ENCODE peak calls at places on chromosomes 3 and 15, in eight cellular contexts. One of them, this sample, is unnamed.

GRCh38 chr15:95639208-95639607 is 691.3 kb upstream of the NR2F2 start:
- DNase-seq in psoas muscle: no peak
- DNase-seq in body of pancreas: no peak
- DNase-seq in uterus: no peak
- DNase-seq in HFFc6: no peak
- DNase-seq in transverse colon: no peak
- DNase-seq in natural killer cell: no peak
- DNase-seq in lower leg skin: no peak
- DNase-seq in this sample: no peak

GRCh38 chr3:50258979-50259378 is 10.0 kb upstream of the SEMA3B start:
- DNase-seq in psoas muscle: no peak
- DNase-seq in body of pancreas: no peak
- DNase-seq in uterus: no peak
- DNase-seq in HFFc6: no peak
- DNase-seq in transverse colon: no peak
- DNase-seq in natural killer cell: no peak
- DNase-seq in lower leg skin: no peak
- DNase-seq in this sample: no peak

GRCh38 chr3:177977381-177978158 is 558.7 kb upstream of the KCNMB2 start:
- DNase-seq in psoas muscle: no peak
- DNase-seq in body of pancreas: no peak
- DNase-seq in uterus: no peak
- DNase-seq in HFFc6: peak
- DNase-seq in transverse colon: no peak
- DNase-seq in natural killer cell: no peak
- DNase-seq in lower leg skin: no peak
- DNase-seq in this sample: no peak

GRCh38 chr15:69017978-69018377 is 3.5 kb downstream of the NOX5 start:
- DNase-seq in psoas muscle: no peak
- DNase-seq in body of pancreas: no peak
- DNase-seq in uterus: no peak
- DNase-seq in HFFc6: no peak
- DNase-seq in transverse colon: no peak
- DNase-seq in natural killer cell: no peak
- DNase-seq in lower leg skin: no peak
- DNase-seq in this sample: no peak

GRCh38 chr15:38217788-38218609 is 34.6 kb upstream of the SPRED1 start:
- DNase-seq in psoas muscle: no peak
- DNase-seq in body of pancreas: no peak
- DNase-seq in uterus: no peak
- DNase-seq in HFFc6: no peak
- DNase-seq in transverse colon: no peak
- DNase-seq in natural killer cell: no peak
- DNase-seq in lower leg skin: no peak
- DNase-seq in this sample: no peak

GRCh38 chr3:16668776-16669545 is 63.7 kb upstream of the DAZL start:
- DNase-seq in psoas muscle: no peak
- DNase-seq in body of pancreas: no peak
- DNase-seq in uterus: no peak
- DNase-seq in HFFc6: no peak
- DNase-seq in transverse colon: no peak
- DNase-seq in natural killer cell: no peak
- DNase-seq in lower leg skin: no peak
- DNase-seq in this sample: no peak

GRCh38 chr3:44648564-44649229 is at the start of gene ZNF35:
- DNase-seq in psoas muscle: peak
- DNase-seq in body of pancreas: peak
- DNase-seq in uterus: peak
- DNase-seq in HFFc6: peak
- DNase-seq in transverse colon: peak
- DNase-seq in natural killer cell: peak
- DNase-seq in lower leg skin: peak
- DNase-seq in this sample: peak

GRCh38 chr3:123412811-123413588 is 35.9 kb downstream of the ADCY5 start:
- DNase-seq in psoas muscle: peak
- DNase-seq in body of pancreas: no peak
- DNase-seq in uterus: peak
- DNase-seq in HFFc6: no peak
- DNase-seq in transverse colon: no peak
- DNase-seq in natural killer cell: no peak
- DNase-seq in lower leg skin: no peak
- DNase-seq in this sample: no peak

GRCh38 chr3:88912294-88913014 is 195.0 kb upstream of the EPHA3 start:
- DNase-seq in psoas muscle: no peak
- DNase-seq in body of pancreas: no peak
- DNase-seq in uterus: no peak
- DNase-seq in HFFc6: no peak
- DNase-seq in transverse colon: no peak
- DNase-seq in natural killer cell: no peak
- DNase-seq in lower leg skin: no peak
- DNase-seq in this sample: no peak

GRCh38 chr15:22831473-22831872 is 7.0 kb upstream of the NIPA2 start:
- DNase-seq in psoas muscle: no peak
- DNase-seq in body of pancreas: peak
- DNase-seq in uterus: no peak
- DNase-seq in HFFc6: no peak
- DNase-seq in transverse colon: no peak
- DNase-seq in natural killer cell: no peak
- DNase-seq in lower leg skin: no peak
- DNase-seq in this sample: no peak

GRCh38 chr15:34493001-34493400 is 55.4 kb upstream of the GOLGA8A start:
- DNase-seq in psoas muscle: no peak
- DNase-seq in body of pancreas: no peak
- DNase-seq in uterus: no peak
- DNase-seq in HFFc6: no peak
- DNase-seq in transverse colon: no peak
- DNase-seq in natural killer cell: no peak
- DNase-seq in lower leg skin: no peak
- DNase-seq in this sample: no peak

GRCh38 chr3:117603097-117603496 is 893.5 kb downstream of the TUSC7 start:
- DNase-seq in psoas muscle: no peak
- DNase-seq in body of pancreas: no peak
- DNase-seq in uterus: no peak
- DNase-seq in HFFc6: no peak
- DNase-seq in transverse colon: no peak
- DNase-seq in natural killer cell: no peak
- DNase-seq in lower leg skin: no peak
- DNase-seq in this sample: no peak

GRCh38 chr15:58497036-58497785 is 65.4 kb downstream of the LIPC start:
- DNase-seq in psoas muscle: no peak
- DNase-seq in body of pancreas: no peak
- DNase-seq in uterus: no peak
- DNase-seq in HFFc6: no peak
- DNase-seq in transverse colon: no peak
- DNase-seq in natural killer cell: no peak
- DNase-seq in lower leg skin: no peak
- DNase-seq in this sample: no peak

GRCh38 chr3:37937156-37937555 is 53.4 kb upstream of the VILL start:
- DNase-seq in psoas muscle: no peak
- DNase-seq in body of pancreas: no peak
- DNase-seq in uterus: no peak
- DNase-seq in HFFc6: no peak
- DNase-seq in transverse colon: no peak
- DNase-seq in natural killer cell: no peak
- DNase-seq in lower leg skin: no peak
- DNase-seq in this sample: no peak

GRCh38 chr3:86774082-86774691 is 216.8 kb downstream of the VGLL3 start:
- DNase-seq in psoas muscle: no peak
- DNase-seq in body of pancreas: no peak
- DNase-seq in uterus: no peak
- DNase-seq in HFFc6: peak
- DNase-seq in transverse colon: no peak
- DNase-seq in natural killer cell: no peak
- DNase-seq in lower leg skin: no peak
- DNase-seq in this sample: no peak

GRCh38 chr3:2141482-2141881 is 42.8 kb downstream of the CNTN4 start:
- DNase-seq in psoas muscle: no peak
- DNase-seq in body of pancreas: no peak
- DNase-seq in uterus: no peak
- DNase-seq in HFFc6: no peak
- DNase-seq in transverse colon: no peak
- DNase-seq in natural killer cell: no peak
- DNase-seq in lower leg skin: no peak
- DNase-seq in this sample: no peak

GRCh38 chr3:125431912-125432587 is 56.9 kb upstream of the ZNF148 start:
- DNase-seq in psoas muscle: no peak
- DNase-seq in body of pancreas: no peak
- DNase-seq in uterus: no peak
- DNase-seq in HFFc6: no peak
- DNase-seq in transverse colon: no peak
- DNase-seq in natural killer cell: no peak
- DNase-seq in lower leg skin: no peak
- DNase-seq in this sample: no peak

GRCh38 chr15:98648654-98649537 is 557 bp downstream of the IGF1R start:
- DNase-seq in psoas muscle: peak
- DNase-seq in body of pancreas: peak
- DNase-seq in uterus: peak
- DNase-seq in HFFc6: peak
- DNase-seq in transverse colon: peak
- DNase-seq in natural killer cell: peak
- DNase-seq in lower leg skin: no peak
- DNase-seq in this sample: peak

GRCh38 chr15:98647774-98648653 is at the start of gene IGF1R:
- DNase-seq in psoas muscle: peak
- DNase-seq in body of pancreas: peak
- DNase-seq in uterus: peak
- DNase-seq in HFFc6: peak
- DNase-seq in transverse colon: peak
- DNase-seq in natural killer cell: peak
- DNase-seq in lower leg skin: peak
- DNase-seq in this sample: peak

GRCh38 chr15:98646546-98647025 is 1.8 kb upstream of the IGF1R start:
- DNase-seq in psoas muscle: no peak
- DNase-seq in body of pancreas: no peak
- DNase-seq in uterus: no peak
- DNase-seq in HFFc6: no peak
- DNase-seq in transverse colon: no peak
- DNase-seq in natural killer cell: no peak
- DNase-seq in lower leg skin: no peak
- DNase-seq in this sample: no peak

GRCh38 chr15:98649621-98649995 is 1.3 kb downstream of the IGF1R start:
- DNase-seq in psoas muscle: peak
- DNase-seq in body of pancreas: peak
- DNase-seq in uterus: peak
- DNase-seq in HFFc6: no peak
- DNase-seq in transverse colon: peak
- DNase-seq in natural killer cell: peak
- DNase-seq in lower leg skin: no peak
- DNase-seq in this sample: no peak

GRCh38 chr15:98647026-98647773 is 1.1 kb upstream of the IGF1R start:
- DNase-seq in psoas muscle: peak
- DNase-seq in body of pancreas: peak
- DNase-seq in uterus: peak
- DNase-seq in HFFc6: peak
- DNase-seq in transverse colon: peak
- DNase-seq in natural killer cell: peak
- DNase-seq in lower leg skin: peak
- DNase-seq in this sample: peak
- TF ChIP-seq CTCF in psoas muscle: peak
- TF ChIP-seq CTCF in body of pancreas: peak
- TF ChIP-seq CTCF in uterus: peak
- TF ChIP-seq CTCF in HFFc6: peak
- TF ChIP-seq CTCF in transverse colon: no peak
- TF ChIP-seq CTCF in natural killer cell: peak
- TF ChIP-seq CTCF in lower leg skin: no peak
- TF ChIP-seq CTCF in this sample: peak

GRCh38 chr15:55281517-55282227 is 7.9 kb downstream of the RAB27A start:
- DNase-seq in psoas muscle: no peak
- DNase-seq in body of pancreas: no peak
- DNase-seq in uterus: no peak
- DNase-seq in HFFc6: no peak
- DNase-seq in transverse colon: no peak
- DNase-seq in natural killer cell: no peak
- DNase-seq in lower leg skin: no peak
- DNase-seq in this sample: no peak
- TF ChIP-seq CTCF in psoas muscle: no peak
- TF ChIP-seq CTCF in body of pancreas: no peak
- TF ChIP-seq CTCF in uterus: no peak
- TF ChIP-seq CTCF in HFFc6: peak
- TF ChIP-seq CTCF in transverse colon: no peak
- TF ChIP-seq CTCF in natural killer cell: no peak
- TF ChIP-seq CTCF in lower leg skin: no peak
- TF ChIP-seq CTCF in this sample: no peak

GRCh38 chr3:182527745-182528144 is 265.6 kb upstream of the ATP11B start:
- DNase-seq in psoas muscle: no peak
- DNase-seq in body of pancreas: no peak
- DNase-seq in uterus: no peak
- DNase-seq in HFFc6: no peak
- DNase-seq in transverse colon: no peak
- DNase-seq in natural killer cell: no peak
- DNase-seq in lower leg skin: no peak
- DNase-seq in this sample: no peak

GRCh38 chr3:182530316-182530715 is 263.0 kb upstream of the ATP11B start:
- DNase-seq in psoas muscle: no peak
- DNase-seq in body of pancreas: no peak
- DNase-seq in uterus: no peak
- DNase-seq in HFFc6: no peak
- DNase-seq in transverse colon: no peak
- DNase-seq in natural killer cell: no peak
- DNase-seq in lower leg skin: no peak
- DNase-seq in this sample: no peak

GRCh38 chr3:182533394-182533793 is 259.9 kb upstream of the ATP11B start:
- DNase-seq in psoas muscle: no peak
- DNase-seq in body of pancreas: no peak
- DNase-seq in uterus: no peak
- DNase-seq in HFFc6: no peak
- DNase-seq in transverse colon: no peak
- DNase-seq in natural killer cell: no peak
- DNase-seq in lower leg skin: no peak
- DNase-seq in this sample: no peak
- TF ChIP-seq CTCF in psoas muscle: no peak
- TF ChIP-seq CTCF in body of pancreas: no peak
- TF ChIP-seq CTCF in uterus: no peak
- TF ChIP-seq CTCF in HFFc6: no peak
- TF ChIP-seq CTCF in transverse colon: no peak
- TF ChIP-seq CTCF in natural killer cell: no peak
- TF ChIP-seq CTCF in lower leg skin: no peak
- TF ChIP-seq CTCF in this sample: no peak

DNA sequence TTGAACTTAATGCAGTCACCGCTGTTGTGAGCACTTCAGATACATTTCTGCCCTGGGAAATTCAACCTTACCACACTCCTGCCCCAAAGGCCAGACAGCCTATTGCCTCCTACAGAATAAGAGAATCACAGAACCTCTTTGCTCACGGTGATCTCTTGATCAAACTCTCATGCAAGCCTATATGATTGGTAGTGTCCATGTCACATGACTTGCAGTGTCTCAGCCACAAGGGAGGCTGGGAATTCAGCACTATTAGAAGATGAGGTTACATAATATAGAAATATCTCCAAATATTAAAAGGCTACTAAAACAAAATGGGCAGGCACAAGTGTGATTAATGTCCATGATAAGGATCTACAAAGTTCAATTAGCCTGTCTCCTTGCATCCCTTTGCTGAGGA is 3.8 kb upstream of the PCOLCE2 start:
- DNase-seq in psoas muscle: no peak
- DNase-seq in body of pancreas: no peak
- DNase-seq in uterus: no peak
- DNase-seq in HFFc6: no peak
- DNase-seq in transverse colon: no peak
- DNase-seq in natural killer cell: no peak
- DNase-seq in lower leg skin: no peak
- DNase-seq in this sample: no peak
- TF ChIP-seq CTCF in psoas muscle: no peak
- TF ChIP-seq CTCF in body of pancreas: no peak
- TF ChIP-seq CTCF in uterus: no peak
- TF ChIP-seq CTCF in HFFc6: no peak
- TF ChIP-seq CTCF in transverse colon: no peak
- TF ChIP-seq CTCF in natural killer cell: no peak
- TF ChIP-seq CTCF in lower leg skin: no peak
- TF ChIP-seq CTCF in this sample: no peak

This sample was measured in mesothelial cell of epicardium.